ENCODE peak calls at places on chromosomes 13 and 19, in nine cellular contexts. U, V, E, M, J, W, H, I and C are unnamed samples.

GRCh38 chr13:51806571-51806970 is 2.6 kb upstream of the DHRS12 start:
- DNase-seq in W (no peak), I (no peak), U (peak; percentile 12), E (no peak), V (no peak), J (peak; percentile 36), M (no peak), H (no peak), C (no peak)

GRCh38 chr19:37961198-37961597 is 54.2 kb downstream of the SIPA1L3 start:
- DNase-seq in J (no peak), W (no peak), E (no peak), H (no peak), U (no peak), I (no peak), V (no peak), M (no peak), C (no peak)

GRCh38 chr13:31310781-31311180 is 111.0 kb downstream of the B3GLCT start:
- DNase-seq in J (no peak), V (no peak), M (no peak), E (no peak), W (peak; percentile 55), U (peak; percentile 41), H (no peak), I (no peak), C (no peak)

GRCh38 chr19:49114630-49115363 is 627 bp downstream of the LIN7B start:
- DNase-seq in M (peak; percentile 37), V (no peak), U (peak; percentile 46), E (no peak), H (no peak), W (peak; percentile 20), I (peak; percentile 56), J (peak; percentile 63), C (peak; percentile 57)

GRCh38 chr13:47796816-47797215 is 204.3 kb downstream of the SUCLA2 start:
- DNase-seq in V (no peak), I (no peak), U (no peak), E (no peak), H (no peak), W (no peak), J (no peak), M (no peak), C (no peak)

GRCh38 chr13:51839711-51840110 is 5.3 kb downstream of the TMEM272 start:
- DNase-seq in U (no peak), M (no peak), H (no peak), E (no peak), W (no peak), V (no peak), I (no peak), J (no peak), C (no peak)

GRCh38 chr13:23752111-23753001 is 136.8 kb downstream of the MIPEP start:
- DNase-seq in J (no peak), W (no peak), H (no peak), V (no peak), U (no peak), E (no peak), I (no peak), M (no peak), C (no peak)

GRCh38 chr19:23882493-23882892 is 32.2 kb upstream of the ZNF726 start:
- DNase-seq in W (no peak), I (no peak), J (peak; percentile 58), V (no peak), E (no peak), M (no peak), U (peak; percentile 69), H (no peak), C (no peak)

GRCh38 chr19:38224014-38224862 is at the start of gene DPF1:
- DNase-seq in V (no peak), W (peak; percentile 79), E (peak; percentile 25), M (peak; percentile 14), U (peak; percentile 76), H (no peak), J (peak; percentile 83), I (peak; percentile 77), C (peak; percentile 84)

GRCh38 chr19:54172764-54173699 is at the start of gene TMC4:
- DNase-seq in H (no peak), U (peak; percentile 86), I (peak; percentile 77), W (peak; percentile 77), V (no peak), E (no peak), J (peak; percentile 98), M (no peak), C (no peak)

GRCh38 chr19:49645995-49646394 is 4.0 kb downstream of the SCAF1 start:
- DNase-seq in M (no peak), H (no peak), E (no peak), J (no peak), U (no peak), I (no peak), W (no peak), V (no peak), C (no peak)

GRCh38 chr19:41863209-41863931 is 3.3 kb downstream of the RPS19 start:
- DNase-seq in H (no peak), U (no peak), E (no peak), M (no peak), W (no peak), V (no peak), I (no peak), J (no peak), C (no peak)

GRCh38 chr13:46571189-46571901 is 18.4 kb downstream of the LRCH1 start:
- DNase-seq in H (no peak), I (no peak), W (no peak), M (no peak), V (no peak), E (no peak), J (no peak), U (no peak), C (no peak)

GRCh38 chr13:106286811-106287210 is 248.7 kb downstream of the EFNB2 start:
- DNase-seq in U (no peak), V (no peak), E (no peak), W (no peak), I (no peak), M (no peak), H (no peak), J (no peak), C (no peak)

GRCh38 chr13:42561752-42562467 is 12.0 kb upstream of the TNFSF11 start:
- DNase-seq in V (no peak), I (no peak), U (no peak), E (no peak), J (no peak), W (no peak), M (no peak), H (no peak), C (no peak)

GRCh38 chr19:7115721-7116120 is 46.2 kb downstream of the ZNF557 start:
- DNase-seq in I (no peak), H (no peak), V (no peak), U (no peak), M (no peak), E (no peak), W (no peak), J (no peak), C (no peak)

GRCh38 chr13:51643114-51643881 is 59.0 kb downstream of the WDFY2 start:
- DNase-seq in I (no peak), W (peak; percentile 86), U (no peak), H (no peak), E (no peak), M (no peak), V (no peak), J (no peak), C (no peak)

GRCh38 chr13:110135977-110136597 is 170.9 kb downstream of the COL4A1 start:
- DNase-seq in V (no peak), H (no peak), I (no peak), J (no peak), E (no peak), W (no peak), U (no peak), M (no peak), C (no peak)

GRCh38 chr19:7925171-7925837 is 631 bp downstream of the CTXN1 start:
- DNase-seq in I (peak; percentile 92), J (peak; percentile 68), W (no peak), M (peak; percentile 73), V (no peak), E (peak; percentile 74), U (peak; percentile 74), H (peak; percentile 71), C (peak; percentile 98)

GRCh38 chr19:53789708-53790678 is 34.1 kb downstream of the NLRP12 start:
- DNase-seq in U (no peak), H (no peak), J (no peak), I (no peak), M (no peak), W (no peak), E (no peak), V (no peak), C (no peak)

GRCh38 chr19:7860166-7860901 is 13.9 kb downstream of the PRR36 start:
- DNase-seq in J (no peak), M (no peak), U (no peak), H (no peak), I (no peak), E (no peak), V (no peak), W (no peak), C (no peak)

GRCh38 chr19:44876930-44877530 is 14.0 kb upstream of the TOMM40 start:
- DNase-seq in U (no peak), W (no peak), J (no peak), E (no peak), V (no peak), M (no peak), I (no peak), H (no peak), C (no peak)

GRCh38 chr19:12636631-12637030 is 25.9 kb downstream of the ZNF791 start:
- DNase-seq in U (no peak), I (no peak), M (no peak), V (no peak), J (no peak), E (no peak), W (no peak), H (no peak), C (no peak)